ENCODE peak calls at places on chromosomes 11 and 22, in seven cellular contexts. One of them, this sample, is unnamed. For H3K9me3 and H3K4me1, the result is how much of the 10 kb centered on the place peaks cover.

GRCh38 chr11:9905562-9905961 is 241.7 kb downstream of the SWAP70 start:
- DNase-seq in kidney: no peak
- DNase-seq in body of pancreas: no peak
- DNase-seq in lower lobe of right lung: no peak
- DNase-seq in fibroblast of lung: peak
- DNase-seq in A549: peak
- DNase-seq in left lung: no peak
- DNase-seq in this sample: no peak

GRCh38 chr11:116164843-116165242 is 607.9 kb downstream of the BUD13 start:
- DNase-seq in A549: no peak
- DNase-seq in fibroblast of lung: no peak
- DNase-seq in body of pancreas: no peak
- DNase-seq in lower lobe of right lung: no peak
- DNase-seq in kidney: no peak
- DNase-seq in left lung: no peak
- DNase-seq in this sample: no peak

GRCh38 chr22:33329398-33329797 is 271.2 kb upstream of the SYN3 start:
- DNase-seq in body of pancreas: no peak
- DNase-seq in lower lobe of right lung: no peak
- DNase-seq in left lung: no peak
- DNase-seq in kidney: no peak
- DNase-seq in A549: peak
- DNase-seq in fibroblast of lung: no peak
- DNase-seq in this sample: no peak

GRCh38 chr22:31958625-31959239 is 14.4 kb downstream of the YWHAH start:
- DNase-seq in fibroblast of lung: no peak
- DNase-seq in lower lobe of right lung: peak
- DNase-seq in A549: no peak
- DNase-seq in left lung: no peak
- DNase-seq in body of pancreas: no peak
- DNase-seq in kidney: peak
- DNase-seq in this sample: peak

GRCh38 chr11:90809581-90809980 is 586.7 kb upstream of the CHORDC1 start:
- DNase-seq in body of pancreas: no peak
- DNase-seq in lower lobe of right lung: no peak
- DNase-seq in kidney: no peak
- DNase-seq in A549: no peak
- DNase-seq in fibroblast of lung: no peak
- DNase-seq in left lung: no peak
- DNase-seq in this sample: no peak

GRCh38 chr11:1224491-1225385 is 1.9 kb downstream of the MUC5B start:
- DNase-seq in fibroblast of lung: no peak
- DNase-seq in kidney: peak
- DNase-seq in A549: peak
- DNase-seq in lower lobe of right lung: peak
- DNase-seq in body of pancreas: peak
- DNase-seq in left lung: peak
- DNase-seq in this sample: peak

GRCh38 chr22:40975346-40975745 is 24.2 kb downstream of the RBX1 start:
- DNase-seq in fibroblast of lung: no peak
- DNase-seq in body of pancreas: no peak
- DNase-seq in left lung: no peak
- DNase-seq in A549: no peak
- DNase-seq in kidney: no peak
- DNase-seq in lower lobe of right lung: no peak
- DNase-seq in this sample: no peak

GRCh38 chr11:119422505-119423416 is at the start of gene THY1:
- DNase-seq in left lung: no peak
- DNase-seq in fibroblast of lung: peak
- DNase-seq in body of pancreas: no peak
- DNase-seq in A549: no peak
- DNase-seq in kidney: no peak
- DNase-seq in lower lobe of right lung: no peak
- DNase-seq in this sample: no peak

GRCh38 chr11:107562647-107563208 is 2.8 kb downstream of the ALKBH8 start:
- DNase-seq in kidney: no peak
- DNase-seq in left lung: no peak
- DNase-seq in A549: peak
- DNase-seq in fibroblast of lung: peak
- DNase-seq in body of pancreas: no peak
- DNase-seq in lower lobe of right lung: no peak
- DNase-seq in this sample: no peak

GRCh38 chr11:120032766-120033390 is 105.0 kb downstream of the TRIM29 start:
- DNase-seq in body of pancreas: no peak
- DNase-seq in lower lobe of right lung: no peak
- DNase-seq in fibroblast of lung: no peak
- DNase-seq in left lung: no peak
- DNase-seq in A549: no peak
- DNase-seq in kidney: no peak
- DNase-seq in this sample: no peak

GRCh38 chr11:94815705-94816344 is 47.7 kb downstream of the AMOTL1 start:
- DNase-seq in kidney: no peak
- DNase-seq in body of pancreas: no peak
- DNase-seq in fibroblast of lung: no peak
- DNase-seq in lower lobe of right lung: no peak
- DNase-seq in left lung: no peak
- DNase-seq in A549: peak
- DNase-seq in this sample: no peak

GRCh38 chr11:44848963-44849350 is 101.7 kb downstream of the TP53I11 start:
- DNase-seq in kidney: peak
- DNase-seq in A549: no peak
- DNase-seq in left lung: no peak
- DNase-seq in lower lobe of right lung: no peak
- DNase-seq in body of pancreas: no peak
- DNase-seq in fibroblast of lung: no peak
- DNase-seq in this sample: no peak

GRCh38 chr11:75203641-75204011 is 36.9 kb upstream of the TPBGL start:
- DNase-seq in A549: no peak
- DNase-seq in left lung: no peak
- DNase-seq in kidney: no peak
- DNase-seq in fibroblast of lung: no peak
- DNase-seq in lower lobe of right lung: no peak
- DNase-seq in body of pancreas: no peak
- DNase-seq in this sample: peak

GRCh38 chr11:75202195-75202594 is 38.4 kb upstream of the TPBGL start:
- DNase-seq in A549: no peak
- DNase-seq in body of pancreas: no peak
- DNase-seq in lower lobe of right lung: no peak
- DNase-seq in fibroblast of lung: no peak
- DNase-seq in kidney: no peak
- DNase-seq in left lung: no peak
- DNase-seq in this sample: no peak

GRCh38 chr11:75203138-75203537 is 37.4 kb upstream of the TPBGL start:
- DNase-seq in A549: no peak
- DNase-seq in left lung: no peak
- DNase-seq in kidney: no peak
- DNase-seq in fibroblast of lung: no peak
- DNase-seq in lower lobe of right lung: no peak
- DNase-seq in body of pancreas: no peak
- DNase-seq in this sample: peak

GRCh38 chr11:75204012-75204674 is 36.4 kb upstream of the TPBGL start:
- DNase-seq in fibroblast of lung: no peak
- DNase-seq in A549: no peak
- DNase-seq in kidney: no peak
- DNase-seq in left lung: no peak
- DNase-seq in body of pancreas: no peak
- DNase-seq in lower lobe of right lung: no peak
- DNase-seq in this sample: peak

DNA sequence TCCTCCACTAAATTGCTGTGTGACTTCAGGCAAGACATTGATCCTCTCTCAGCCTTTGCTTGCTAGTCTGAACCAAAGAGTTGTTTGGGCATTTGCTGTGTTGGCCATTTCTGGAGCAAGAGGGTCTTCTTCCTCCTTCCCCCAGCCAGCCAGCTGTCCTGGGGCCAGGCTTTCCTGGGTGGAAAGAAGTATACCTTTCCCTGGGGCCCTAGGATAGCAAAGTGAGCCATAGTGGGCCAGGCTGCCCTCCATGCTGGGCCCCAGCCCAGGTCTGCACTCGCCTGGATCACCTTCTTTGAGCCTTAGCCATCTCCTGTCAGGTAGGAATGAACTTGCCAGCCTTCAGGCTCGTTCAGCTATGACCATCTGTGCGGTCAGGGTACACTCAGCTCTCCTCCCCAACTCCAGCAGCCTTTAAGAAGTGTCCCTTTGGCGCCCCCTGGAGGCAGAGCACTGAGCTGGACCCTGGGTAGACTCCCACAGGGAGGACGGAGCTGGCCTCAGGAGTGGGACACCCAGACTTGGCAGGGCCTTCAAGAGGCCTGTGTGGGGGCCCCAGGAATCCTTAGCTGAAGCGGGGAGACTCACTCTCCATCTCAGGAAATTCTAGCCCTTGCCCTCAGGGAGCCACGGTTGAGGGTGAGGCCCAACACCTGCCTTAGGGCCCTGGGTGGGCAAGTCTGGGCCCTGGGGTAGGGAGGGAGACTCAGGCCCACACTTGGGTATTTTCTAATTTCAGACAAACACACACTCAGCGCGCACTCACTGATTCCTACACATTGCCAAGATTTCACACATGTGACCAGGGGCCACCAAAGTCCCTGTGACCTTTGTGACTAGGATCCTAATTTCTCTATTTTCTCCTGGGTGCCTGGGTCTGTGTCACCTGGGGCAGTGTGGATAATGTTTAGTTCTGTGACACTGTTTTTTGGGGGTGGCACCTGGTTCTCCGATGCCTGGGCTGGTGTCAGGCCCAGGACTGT is 35.6 kb upstream of the TPBGL start:
- DNase-seq in lower lobe of right lung: peak
- DNase-seq in left lung: peak
- DNase-seq in A549: peak
- DNase-seq in fibroblast of lung: peak
- DNase-seq in kidney: peak
- DNase-seq in body of pancreas: peak
- DNase-seq in this sample: peak
- H3K9me3 ChIP-seq in lower lobe of right lung: under half
- H3K9me3 ChIP-seq in left lung: under half
- H3K9me3 ChIP-seq in A549: under half
- H3K9me3 ChIP-seq in fibroblast of lung: under half
- H3K9me3 ChIP-seq in kidney: under half
- H3K9me3 ChIP-seq in body of pancreas: under half
- H3K9me3 ChIP-seq in this sample: under half

GRCh38 chr11:48036011-48036410 is 55.7 kb downstream of the PTPRJ start:
- DNase-seq in lower lobe of right lung: no peak
- DNase-seq in body of pancreas: no peak
- DNase-seq in A549: no peak
- DNase-seq in left lung: no peak
- DNase-seq in kidney: peak
- DNase-seq in fibroblast of lung: peak
- DNase-seq in this sample: no peak

GRCh38 chr11:48034926-48035876 is 54.8 kb downstream of the PTPRJ start:
- DNase-seq in kidney: peak
- DNase-seq in left lung: no peak
- DNase-seq in body of pancreas: peak
- DNase-seq in fibroblast of lung: peak
- DNase-seq in lower lobe of right lung: no peak
- DNase-seq in A549: no peak
- DNase-seq in this sample: no peak

GRCh38 chr11:48036466-48036865 is 56.1 kb downstream of the PTPRJ start:
- DNase-seq in fibroblast of lung: peak
- DNase-seq in kidney: no peak
- DNase-seq in left lung: no peak
- DNase-seq in lower lobe of right lung: no peak
- DNase-seq in A549: no peak
- DNase-seq in body of pancreas: no peak
- DNase-seq in this sample: no peak

GRCh38 chr11:48040830-48041444 is 60.6 kb downstream of the PTPRJ start:
- DNase-seq in kidney: no peak
- DNase-seq in left lung: no peak
- DNase-seq in lower lobe of right lung: no peak
- DNase-seq in fibroblast of lung: no peak
- DNase-seq in A549: no peak
- DNase-seq in body of pancreas: no peak
- DNase-seq in this sample: no peak

DNA sequence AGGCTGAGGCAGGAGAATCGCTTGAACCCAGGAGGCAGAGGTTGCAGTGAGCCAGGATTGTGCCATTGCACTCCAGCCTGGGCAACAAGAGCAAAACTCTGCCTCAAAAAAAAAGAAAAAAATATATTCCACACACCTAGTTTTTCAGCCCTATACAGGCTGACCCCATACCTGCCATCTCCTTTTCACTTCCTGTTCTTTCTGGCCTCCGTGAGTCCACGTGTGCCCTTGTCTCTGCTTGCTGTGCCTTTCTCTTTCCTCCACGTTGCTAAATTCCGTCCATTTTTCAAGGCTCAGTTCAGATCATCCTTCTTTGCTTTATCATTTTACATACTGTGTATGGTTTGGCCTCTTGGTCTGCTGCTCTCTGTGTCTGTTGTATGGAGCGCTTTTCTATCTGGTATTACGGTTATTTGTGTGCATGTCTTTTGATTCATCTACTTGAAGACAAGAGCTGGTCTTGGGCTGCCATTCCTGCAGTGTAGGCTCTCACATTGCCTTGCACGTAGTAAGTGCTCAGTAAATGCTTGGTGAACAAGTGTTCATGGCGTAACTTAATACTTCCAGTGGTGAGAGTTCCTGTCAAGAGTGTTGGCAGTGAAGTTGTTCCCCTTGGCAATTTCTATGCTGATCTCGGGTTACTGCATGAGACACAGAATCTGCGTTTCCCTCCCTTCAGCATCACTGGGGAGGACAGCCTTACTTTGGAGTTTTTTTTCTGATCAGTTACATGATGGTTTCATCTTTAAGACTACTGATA is 57.5 kb downstream of the PTPRJ start:
- DNase-seq in lower lobe of right lung: no peak
- DNase-seq in left lung: no peak
- DNase-seq in A549: no peak
- DNase-seq in fibroblast of lung: peak
- DNase-seq in kidney: no peak
- DNase-seq in body of pancreas: no peak
- DNase-seq in this sample: no peak
- H3K4me1 ChIP-seq in lower lobe of right lung: under half
- H3K4me1 ChIP-seq in left lung: half or more
- H3K4me1 ChIP-seq in A549: half or more
- H3K4me1 ChIP-seq in fibroblast of lung: under half
- H3K4me1 ChIP-seq in kidney: under half
- H3K4me1 ChIP-seq in body of pancreas: under half
- H3K4me1 ChIP-seq in this sample: under half

GRCh38 chr11:74169736-74170458 is 905 bp downstream of the C2CD3 start:
- DNase-seq in A549: no peak
- DNase-seq in kidney: no peak
- DNase-seq in body of pancreas: no peak
- DNase-seq in left lung: no peak
- DNase-seq in lower lobe of right lung: no peak
- DNase-seq in fibroblast of lung: no peak
- DNase-seq in this sample: no peak
- H3K27ac ChIP-seq in A549: peak
- H3K27ac ChIP-seq in kidney: peak
- H3K27ac ChIP-seq in body of pancreas: peak
- H3K27ac ChIP-seq in left lung: peak
- H3K27ac ChIP-seq in lower lobe of right lung: peak
- H3K27ac ChIP-seq in fibroblast of lung: peak
- H3K27ac ChIP-seq in this sample: peak

DNA sequence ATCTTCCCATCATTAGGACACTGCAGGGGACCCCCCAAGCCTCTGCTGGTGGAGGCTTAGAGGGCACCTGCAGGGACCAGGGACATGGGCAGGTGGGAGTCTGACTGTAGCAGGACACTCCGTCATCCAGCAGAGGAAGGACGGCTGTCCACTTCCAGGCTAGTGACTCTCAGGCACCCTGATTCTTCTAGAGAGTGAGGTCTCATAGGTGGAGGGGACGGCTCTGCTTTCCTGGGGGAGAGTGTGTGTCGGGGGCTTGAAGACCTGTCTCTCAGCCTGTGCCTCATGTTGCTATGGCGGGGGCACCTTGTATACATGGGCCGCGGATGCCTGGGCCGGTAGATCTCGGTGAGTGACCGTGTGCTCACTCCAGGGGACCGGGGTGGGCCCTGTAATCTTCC is 1116.6 kb downstream of the BRD1 start:
- DNase-seq in left lung: peak
- DNase-seq in fibroblast of lung: no peak
- DNase-seq in kidney: peak
- DNase-seq in lower lobe of right lung: no peak
- DNase-seq in body of pancreas: no peak
- DNase-seq in A549: no peak
- DNase-seq in this sample: no peak
- H3K9me3 ChIP-seq in left lung: under half
- H3K9me3 ChIP-seq in fibroblast of lung: under half
- H3K9me3 ChIP-seq in kidney: under half
- H3K9me3 ChIP-seq in lower lobe of right lung: under half
- H3K9me3 ChIP-seq in body of pancreas: under half
- H3K9me3 ChIP-seq in A549: under half
- H3K9me3 ChIP-seq in this sample: under half

This sample was measured in upper lobe of right lung.